ENCODE peak calls at places on chromosome 17, in six cellular contexts. S is colonic mucosa, R is mammary epithelial cell, T is stomach, N is A549, W is ovary. I is an unnamed sample.

GRCh38 chr17:82281502-82282238 is 8.2 kb upstream of the CSNK1D start:
- DNase-seq in W (no peak), R (peak), N (no peak), T (peak), S (no peak), I (peak)

GRCh38 chr17:15918661-15919259 is 26.2 kb upstream of the ADORA2B start:
- DNase-seq in N (no peak), R (no peak), W (no peak), S (no peak), T (peak), I (no peak)

GRCh38 chr17:38980455-38981217 is 13.4 kb upstream of the FBXO47 start:
- DNase-seq in R (no peak), S (no peak), T (no peak), N (no peak), W (no peak), I (no peak)

GRCh38 chr17:49659983-49660382 is 17.9 kb downstream of the SPOP start:
- DNase-seq in N (no peak), W (no peak), R (no peak), S (no peak), T (no peak), I (no peak)

GRCh38 chr17:6654816-6655731 is 3.5 kb downstream of the C17orf100 start:
- DNase-seq in R (peak), N (no peak), W (peak), T (peak), S (peak), I (peak)

GRCh38 chr17:80948091-80948960 is 43.3 kb upstream of the CHMP6 start:
- DNase-seq in W (no peak), N (no peak), T (no peak), R (no peak), S (no peak), I (no peak)

GRCh38 chr17:32943206-32943605 is 15.3 kb downstream of the TMEM98 start:
- DNase-seq in R (no peak), N (no peak), S (no peak), T (peak), W (no peak), I (no peak)

GRCh38 chr17:61199431-61200348 is 200.0 kb upstream of the TBX2 start:
- DNase-seq in N (no peak), S (no peak), T (no peak), R (no peak), W (no peak), I (no peak)

GRCh38 chr17:51028176-51028863 is 92.3 kb downstream of the SPAG9 start:
- DNase-seq in S (no peak), R (no peak), T (no peak), W (no peak), N (no peak), I (no peak)

GRCh38 chr17:32568673-32569072 is 81.9 kb downstream of the CDK5R1 start:
- DNase-seq in N (no peak), S (no peak), T (no peak), R (no peak), W (no peak), I (no peak)

GRCh38 chr17:34556951-34557350 is 22.4 kb upstream of the TMEM132E start:
- DNase-seq in R (no peak), W (no peak), N (no peak), S (no peak), T (no peak), I (no peak)

GRCh38 chr17:76811028-76811427 is 57.2 kb upstream of the MGAT5B start:
- DNase-seq in W (no peak), S (no peak), R (no peak), T (no peak), N (no peak), I (no peak)

GRCh38 chr17:2237521-2237921 is 66.1 kb downstream of the SMG6 start:
- DNase-seq in S (no peak), T (no peak), N (no peak), R (peak), W (peak), I (no peak)

GRCh38 chr17:55416470-55417052 is 5.1 kb downstream of the MMD start:
- DNase-seq in W (no peak), S (no peak), R (no peak), T (no peak), N (no peak), I (no peak)

GRCh38 chr17:17382060-17382449 is 78.9 kb downstream of the NT5M start:
- DNase-seq in S (no peak), W (no peak), T (no peak), R (no peak), N (no peak), I (no peak)

GRCh38 chr17:55757659-55758058 is 6.8 kb downstream of the PCTP start:
- DNase-seq in W (no peak), R (no peak), S (no peak), T (no peak), N (no peak), I (no peak)

GRCh38 chr17:1561420-1562177 is 993 bp downstream of the PITPNA start:
- DNase-seq in N (peak), R (peak), T (no peak), S (peak), W (no peak), I (peak)

GRCh38 chr17:7404737-7405412 is 978 bp upstream of the TMEM256 start:
- DNase-seq in N (peak), S (peak), W (no peak), T (peak), R (no peak), I (no peak)

GRCh38 chr17:8859029-8859803 is 8.3 kb downstream of the PIK3R6 start:
- DNase-seq in R (peak), W (no peak), S (no peak), T (no peak), N (no peak), I (no peak)

GRCh38 chr17:57988301-57989010 is 402 bp upstream of the VEZF1 start:
- DNase-seq in W (peak), R (peak), S (peak), T (peak), N (peak), I (peak)

GRCh38 chr17:59330314-59330942 is 1.0 kb upstream of the YPEL2 start:
- DNase-seq in R (no peak), W (peak), N (peak), T (peak), S (peak), I (no peak)
- H3K27ac ChIP-seq in R (no peak), W (no peak), N (peak), T (peak), S (peak), I (peak)

GRCh38 chr17:29592850-29593545 is at the start of gene ANKRD13B:
- DNase-seq in T (no peak), S (peak), R (no peak), W (peak), N (no peak), I (no peak)
- TF ChIP-seq CTCF in T (no peak), S (no peak), R (no peak), W (no peak), N (no peak), I (no peak)

DNA sequence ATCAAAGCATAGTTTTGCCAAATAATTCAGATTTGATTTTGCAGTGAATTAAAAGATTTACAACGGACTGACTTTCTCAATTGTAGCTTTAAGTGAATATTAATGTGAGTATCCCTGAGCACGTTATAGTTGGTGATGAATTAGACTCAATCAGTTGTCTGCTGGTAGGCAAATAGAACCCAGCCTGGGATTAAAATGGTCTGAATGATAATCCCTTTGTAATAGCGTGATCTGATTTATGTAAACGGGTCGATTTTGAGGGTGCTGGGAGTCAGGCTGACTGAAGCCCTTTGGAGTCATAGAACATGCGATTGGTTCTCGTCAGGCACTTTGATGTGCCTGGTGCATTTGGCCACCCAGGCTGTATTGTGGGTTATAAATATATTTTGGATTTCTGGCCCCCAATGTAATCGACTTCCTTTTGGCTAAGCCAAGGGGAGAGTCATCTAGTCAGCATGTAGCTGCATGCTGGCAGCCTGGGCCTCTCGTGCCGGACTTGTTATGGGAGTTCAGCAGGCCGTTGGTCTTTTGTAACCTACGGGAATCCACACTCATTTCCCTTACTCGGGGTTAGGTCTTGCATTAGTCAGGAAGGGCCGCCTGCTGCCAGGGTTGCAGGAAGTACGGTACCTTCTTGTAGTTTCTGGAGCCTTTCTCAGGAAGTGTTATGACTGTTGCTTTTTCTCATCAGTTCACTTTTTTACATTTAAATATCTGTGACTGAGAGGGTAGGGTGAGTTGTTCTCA is 5.4 kb downstream of the PGS1 start:
- DNase-seq in W (no peak), T (peak), N (no peak), R (peak), S (peak), I (peak)
- H3K27ac ChIP-seq in W (peak), T (peak), N (no peak), R (peak), S (peak), I (peak)

DNA sequence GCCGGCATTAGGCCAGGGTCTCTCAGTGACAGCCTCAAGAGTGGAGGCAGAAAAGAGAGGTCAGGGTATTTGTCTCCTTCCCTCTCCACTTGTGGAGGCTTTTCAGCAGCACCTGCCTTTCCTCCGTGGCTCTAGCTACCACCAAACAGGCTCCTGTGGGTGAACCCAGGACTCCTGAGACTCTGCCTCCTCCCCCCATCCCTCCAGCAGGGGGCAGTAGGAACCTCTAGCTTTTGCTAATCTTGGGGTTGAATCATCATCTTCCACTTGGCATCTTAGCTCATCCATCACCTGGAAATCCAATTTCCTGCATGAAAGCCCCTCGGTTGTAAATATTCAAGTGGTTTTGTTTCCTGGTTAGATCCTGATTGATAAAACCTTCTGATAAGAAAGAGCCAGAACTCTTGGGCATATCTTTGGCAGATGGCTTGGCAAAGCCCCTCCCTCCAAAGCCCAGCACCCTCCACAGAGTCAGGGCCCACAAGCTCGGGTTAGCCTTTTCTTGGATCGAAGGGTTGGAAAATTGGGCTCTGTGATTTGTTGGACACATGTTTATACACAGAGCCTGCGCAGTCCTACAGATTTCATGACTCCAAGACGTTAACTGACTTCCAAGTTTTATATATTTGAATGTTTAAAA is 322.1 kb downstream of the MAP2K4 start:
- DNase-seq in S (peak), N (peak), W (no peak), T (peak), R (no peak), I (no peak)
- TF ChIP-seq CTCF in S (peak), N (peak), W (no peak), T (peak), R (no peak), I (no peak)

GRCh38 chr17:75270218-75270965 is 639 bp downstream of the MIF4GD start:
- DNase-seq in R (peak), W (peak), T (peak), S (peak), N (peak), I (peak)

GRCh38 chr17:75272848-75273184 is 1.8 kb upstream of the MIF4GD start:
- DNase-seq in T (no peak), N (no peak), W (no peak), S (no peak), R (no peak), I (no peak)

GRCh38 chr17:75271955-75272847 is 1.2 kb upstream of the MIF4GD start:
- DNase-seq in N (no peak), T (no peak), W (no peak), S (no peak), R (no peak), I (no peak)

GRCh38 chr17:75270966-75271232 is at the start of gene MIF4GD:
- DNase-seq in T (no peak), W (no peak), N (no peak), S (no peak), R (no peak), I (no peak)

GRCh38 chr17:75271233-75271954 is 363 bp upstream of the MIF4GD start:
- DNase-seq in N (peak), T (peak), R (peak), S (peak), W (peak), I (peak)
- H3K27ac ChIP-seq in N (peak), T (peak), R (no peak), S (peak), W (peak), I (peak)

DNA sequence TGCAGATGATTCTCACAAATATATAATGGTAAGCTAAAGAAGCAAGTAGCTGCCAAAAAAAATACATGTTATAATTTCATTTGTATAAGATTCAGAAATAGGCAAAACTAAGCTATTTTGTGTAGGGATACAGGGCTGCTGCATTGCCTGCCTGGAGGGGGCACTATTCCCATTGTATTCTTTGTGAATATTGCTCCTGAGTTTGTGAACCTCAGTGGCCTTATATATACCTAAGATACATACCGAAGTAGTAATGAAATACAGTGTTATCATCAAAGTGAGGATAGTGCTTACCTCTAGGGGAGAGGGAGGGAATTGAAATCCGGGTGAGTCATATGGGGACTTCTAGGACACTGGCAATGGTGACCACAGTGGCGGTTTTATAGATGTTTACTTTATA is 53.5 kb downstream of the C17orf58 start:
- DNase-seq in T (no peak), N (peak), W (no peak), R (no peak), S (no peak), I (no peak)
- TF ChIP-seq CTCF in T (peak), N (peak), W (no peak), R (peak), S (peak), I (peak)

GRCh38 chr17:4318596-4318995 is 47.9 kb downstream of the UBE2G1 start:
- DNase-seq in T (no peak), N (no peak), W (no peak), S (no peak), R (peak), I (no peak)
- H3K27ac ChIP-seq in T (no peak), N (no peak), W (no peak), S (no peak), R (peak), I (no peak)